ENCODE peak calls at places on chromosomes 6 and 20, in ten cellular contexts. C, K, D, V, Z, G, M, Q, W and P are unnamed samples.

GRCh38 chr6:90599151-90599550 is 12.3 kb upstream of the MAP3K7 start:
- DNase-seq in C (no peak), K (no peak), M (no peak), Z (no peak), D (no peak), V (no peak), G (no peak), W (no peak), Q (no peak), P (no peak)

GRCh38 chr20:10360878-10361277 is 73.1 kb downstream of the MKKS start:
- DNase-seq in V (no peak), C (no peak), K (no peak), M (no peak), Z (no peak), W (no peak), D (no peak), G (no peak), Q (no peak), P (no peak)

GRCh38 chr6:132812756-132813172 is 1.6 kb upstream of the RPS12 start:
- DNase-seq in V (no peak), W (no peak), G (peak), K (peak), D (no peak), Q (no peak), C (no peak), M (no peak), Z (no peak), P (no peak)

GRCh38 chr6:130997061-130997753 is 65.8 kb downstream of the EPB41L2 start:
- DNase-seq in C (no peak), G (no peak), K (peak), W (no peak), Z (no peak), M (no peak), V (peak), D (no peak), Q (peak), P (peak)

GRCh38 chr6:137738197-137738596 is 128.9 kb upstream of the TNFAIP3 start:
- DNase-seq in M (no peak), W (no peak), Q (peak), K (peak), V (peak), D (no peak), G (peak), Z (no peak), C (no peak), P (no peak)

GRCh38 chr6:11130605-11131004 is 19.1 kb upstream of the ERVFRD-1 start:
- DNase-seq in C (no peak), Q (no peak), V (no peak), M (no peak), K (no peak), G (no peak), D (no peak), W (no peak), Z (no peak), P (no peak)

GRCh38 chr20:47191074-47191673 is 165.3 kb downstream of the ZMYND8 start:
- DNase-seq in D (no peak), Z (no peak), M (no peak), W (no peak), V (no peak), G (peak), Q (peak), C (no peak), K (peak), P (no peak)

GRCh38 chr6:112274774-112275173 is 20.4 kb upstream of the LAMA4 start:
- DNase-seq in C (no peak), Q (no peak), D (no peak), W (no peak), K (no peak), Z (no peak), M (no peak), V (no peak), G (no peak), P (no peak)

GRCh38 chr6:98477231-98477630 is 357.1 kb upstream of the POU3F2 start:
- DNase-seq in Z (no peak), K (no peak), V (no peak), G (no peak), M (no peak), Q (no peak), W (no peak), D (no peak), C (no peak), P (no peak)

GRCh38 chr6:21739838-21740237 is 146.3 kb downstream of the SOX4 start:
- DNase-seq in K (no peak), Z (no peak), M (no peak), W (peak), V (no peak), Q (no peak), C (no peak), G (no peak), D (no peak), P (peak)

GRCh38 chr6:149960488-149960887 is 3.3 kb upstream of the ULBP1 start:
- DNase-seq in G (no peak), Q (no peak), M (no peak), K (no peak), Z (no peak), C (no peak), V (no peak), D (no peak), W (no peak), P (no peak)

GRCh38 chr6:163392533-163392932 is 22.0 kb upstream of the QKI start:
- DNase-seq in Q (peak), D (peak), G (peak), Z (no peak), K (peak), C (no peak), M (peak), W (peak), V (peak), P (peak)

GRCh38 chr6:117676577-117677218 is 1.4 kb downstream of the NUS1 start:
- DNase-seq in G (peak), M (no peak), K (no peak), D (no peak), C (no peak), Q (peak), Z (no peak), W (no peak), V (no peak), P (no peak)

GRCh38 chr20:2515203-2515602 is 6.5 kb upstream of the ZNF343 start:
- DNase-seq in V (peak), M (no peak), K (no peak), D (no peak), W (no peak), G (no peak), Q (peak), C (no peak), Z (no peak), P (no peak)

GRCh38 chr6:111626446-111626845 is 20.8 kb upstream of the TRAF3IP2 start:
- DNase-seq in Q (no peak), K (no peak), G (no peak), D (no peak), V (no peak), C (no peak), Z (no peak), W (no peak), M (no peak), P (peak)

GRCh38 chr6:125524356-125524755 is 222.6 kb upstream of the HDDC2 start:
- DNase-seq in V (no peak), D (no peak), G (no peak), W (no peak), M (no peak), Q (no peak), C (no peak), Z (no peak), K (no peak), P (no peak)

GRCh38 chr6:139882977-139883728 is 508.7 kb upstream of the CITED2 start:
- DNase-seq in Q (peak), V (peak), W (no peak), Z (no peak), D (no peak), G (no peak), M (no peak), C (no peak), K (peak), P (no peak)

GRCh38 chr6:158207452-158207788 is 39.3 kb downstream of the GTF2H5 start:
- DNase-seq in W (no peak), M (no peak), D (no peak), Z (no peak), C (no peak), K (peak), V (peak), Q (peak), G (peak), P (no peak)

GRCh38 chr6:228881-229651 is 63.2 kb upstream of the DUSP22 start:
- DNase-seq in W (no peak), G (no peak), Z (no peak), C (no peak), V (no peak), Q (no peak), M (no peak), K (no peak), D (no peak), P (no peak)

GRCh38 chr6:378090-378957 is 13.2 kb upstream of the IRF4 start:
- DNase-seq in Z (no peak), W (no peak), M (no peak), Q (no peak), V (no peak), D (peak), C (peak), G (no peak), K (no peak), P (no peak)

GRCh38 chr6:6712258-6712978 is 123.9 kb downstream of the LY86 start:
- DNase-seq in Z (no peak), M (peak), Q (peak), C (no peak), K (peak), D (no peak), V (peak), W (peak), G (peak), P (no peak)

GRCh38 chr6:7389162-7389450 is 436 bp downstream of the CAGE1 start:
- DNase-seq in M (peak), W (peak), V (no peak), C (no peak), D (no peak), G (peak), Q (peak), Z (no peak), K (peak), P (peak)

GRCh38 chr6:12265795-12266194 is 24.4 kb upstream of the EDN1 start:
- DNase-seq in D (no peak), C (no peak), V (no peak), K (peak), Z (no peak), Q (no peak), M (no peak), G (peak), W (peak), P (no peak)

GRCh38 chr20:19288061-19288460 is 75.6 kb downstream of the SLC24A3 start:
- DNase-seq in M (no peak), D (no peak), W (no peak), V (no peak), Z (no peak), Q (peak), K (no peak), G (no peak), C (no peak), P (no peak)

GRCh38 chr6:125791151-125791819 is 525 bp downstream of the NCOA7 start:
- DNase-seq in Z (no peak), W (peak), V (peak), D (no peak), K (peak), Q (peak), C (no peak), G (peak), M (peak), P (peak)

GRCh38 chr20:42531675-42531985 is 658.1 kb downstream of the PTPRT start:
- DNase-seq in M (no peak), Q (no peak), W (peak), Z (no peak), D (no peak), K (no peak), C (no peak), V (no peak), G (no peak), P (no peak)

GRCh38 chr6:17466707-17467106 is 73.3 kb downstream of the CAP2 start:
- DNase-seq in K (peak), M (no peak), W (no peak), C (no peak), V (no peak), Z (no peak), D (no peak), G (peak), Q (no peak), P (no peak)

GRCh38 chr6:157770946-157771345 is 52.1 kb upstream of the SNX9 start:
- DNase-seq in Q (no peak), D (no peak), Z (no peak), G (peak), C (no peak), V (no peak), K (peak), W (no peak), M (no peak), P (no peak)

GRCh38 chr6:5086294-5086890 is 1.3 kb downstream of the PPP1R3G start:
- DNase-seq in M (no peak), G (no peak), V (no peak), Z (no peak), W (no peak), K (no peak), D (no peak), Q (peak), C (peak), P (no peak)
- H3K4me3 ChIP-seq in M (peak), G (no peak), V (peak), Z (no peak), W (no peak), K (no peak), D (peak), Q (peak), C (peak), P (no peak)

GRCh38 chr6:13661647-13662046 is 46.5 kb downstream of the NOL7 start:
- DNase-seq in G (no peak), Z (no peak), Q (no peak), V (no peak), W (no peak), D (no peak), M (no peak), K (no peak), C (no peak), P (no peak)

GRCh38 chr6:13660893-13661292 is 45.8 kb downstream of the NOL7 start:
- DNase-seq in K (no peak), M (no peak), G (no peak), Q (no peak), D (no peak), V (no peak), C (no peak), W (no peak), Z (no peak), P (no peak)

GRCh38 chr6:13663986-13664385 is 47.6 kb downstream of the RANBP9 start:
- DNase-seq in M (no peak), K (no peak), W (no peak), Q (no peak), V (no peak), G (no peak), C (no peak), Z (no peak), D (no peak), P (no peak)

GRCh38 chr6:13664703-13665352 is 46.8 kb downstream of the RANBP9 start:
- DNase-seq in K (peak), M (no peak), D (no peak), G (peak), C (no peak), V (no peak), Q (no peak), Z (no peak), W (no peak), P (no peak)

GRCh38 chr6:13662651-13663334 is 47.7 kb downstream of the NOL7 start:
- DNase-seq in V (no peak), D (no peak), Q (no peak), G (no peak), C (no peak), M (no peak), K (no peak), W (no peak), Z (no peak), P (no peak)
- H3K4me3 ChIP-seq in V (no peak), D (no peak), Q (no peak), G (no peak), C (no peak), M (no peak), K (no peak), W (no peak), Z (no peak), P (no peak)

GRCh38 chr6:29201966-29202365 is 31.3 kb downstream of the OR2J2 start:
- DNase-seq in M (no peak), G (no peak), Z (no peak), K (no peak), D (no peak), Q (no peak), V (no peak), W (no peak), C (peak), P (no peak)

GRCh38 chr6:29200767-29201662 is 30.3 kb downstream of the OR2J2 start:
- DNase-seq in W (no peak), V (no peak), M (no peak), G (no peak), Q (no peak), K (no peak), Z (no peak), D (no peak), C (peak), P (no peak)
- H3K4me3 ChIP-seq in W (no peak), V (no peak), M (no peak), G (no peak), Q (no peak), K (no peak), Z (no peak), D (no peak), C (no peak), P (no peak)

GRCh38 chr6:107820571-107821261 is 3.4 kb downstream of the SCML4 start:
- DNase-seq in G (peak), V (peak), Q (peak), D (no peak), M (peak), C (no peak), Z (peak), W (peak), K (no peak), P (peak)
- H3K4me3 ChIP-seq in G (peak), V (peak), Q (peak), D (peak), M (peak), C (peak), Z (peak), W (no peak), K (peak), P (no peak)

DNA sequence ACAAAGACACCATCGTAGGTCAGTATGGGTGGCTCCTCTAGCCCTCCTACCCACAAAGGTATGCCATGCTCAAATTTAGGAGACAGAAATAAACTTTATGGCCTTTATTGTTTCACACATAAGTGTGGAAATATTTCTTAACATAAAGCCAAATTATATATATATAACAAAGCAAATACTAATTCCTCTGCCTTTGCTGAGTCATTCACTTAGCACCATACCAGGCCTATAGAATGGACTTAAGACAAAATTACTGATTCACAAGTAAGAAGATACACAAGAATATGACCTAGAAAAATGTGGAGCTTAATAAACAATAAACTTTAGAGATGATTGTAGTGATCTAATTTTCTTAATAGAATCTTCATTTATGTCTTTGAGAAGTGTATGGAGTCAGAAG is 5.2 kb downstream of the FRK start:
- DNase-seq in Q (no peak), M (no peak), Z (no peak), G (peak), D (no peak), K (no peak), V (no peak), W (no peak), C (no peak), P (no peak)
- H3K4me3 ChIP-seq in Q (no peak), M (no peak), Z (no peak), G (no peak), D (no peak), K (no peak), V (no peak), W (no peak), C (peak), P (no peak)

DNA sequence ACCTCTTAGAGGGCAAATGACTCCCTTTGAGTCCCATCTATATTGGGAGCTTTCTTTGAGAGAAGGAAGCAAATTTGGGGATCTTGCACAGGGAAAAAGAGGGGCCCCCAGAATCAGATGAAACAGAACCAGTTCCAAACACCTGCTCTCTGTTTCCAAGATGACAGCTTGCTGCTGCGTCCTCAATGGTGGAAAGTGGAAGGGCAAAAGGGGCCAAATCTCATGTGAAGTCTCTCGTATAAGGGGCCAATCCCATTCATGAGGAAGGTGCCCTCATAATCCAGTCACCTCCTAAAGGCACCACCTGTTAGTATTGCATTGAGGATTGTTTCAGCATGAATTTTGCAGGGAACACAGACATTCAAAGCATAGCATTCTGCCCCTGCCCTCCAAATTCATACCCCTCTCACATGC is 483 bp upstream of the SERPINB1 start:
- DNase-seq in G (no peak), M (no peak), Z (no peak), W (no peak), Q (no peak), K (no peak), D (no peak), V (no peak), C (no peak), P (no peak)
- H3K4me3 ChIP-seq in G (no peak), M (peak), Z (peak), W (no peak), Q (no peak), K (peak), D (peak), V (no peak), C (peak), P (peak)

GRCh38 chr6:135853986-135854385 is 2.5 kb downstream of the PDE7B start:
- DNase-seq in M (no peak), K (no peak), W (no peak), V (peak), D (no peak), C (no peak), Q (peak), Z (no peak), G (no peak), P (no peak)

GRCh38 chr6:135853227-135853626 is 1.7 kb downstream of the PDE7B start:
- DNase-seq in C (no peak), K (peak), D (no peak), G (no peak), V (peak), M (no peak), Z (no peak), Q (peak), W (no peak), P (no peak)

GRCh38 chr6:135852775-135853174 is 1.3 kb downstream of the PDE7B start:
- DNase-seq in G (no peak), M (no peak), W (no peak), Z (no peak), Q (no peak), K (peak), C (no peak), V (no peak), D (no peak), P (no peak)

GRCh38 chr6:135850882-135851281 is 619 bp upstream of the PDE7B start:
- DNase-seq in G (peak), Z (no peak), Q (no peak), M (no peak), C (peak), V (no peak), K (no peak), W (no peak), D (no peak), P (no peak)

GRCh38 chr6:135851442-135852271 is at the start of gene PDE7B:
- DNase-seq in V (peak), Q (peak), K (peak), M (peak), W (peak), G (peak), C (peak), Z (peak), D (peak), P (no peak)
- H3K4me3 ChIP-seq in V (peak), Q (peak), K (peak), M (peak), W (no peak), G (no peak), C (peak), Z (peak), D (peak), P (no peak)

GRCh38 chr6:169162968-169163903 is 90.4 kb downstream of the THBS2 start:
- DNase-seq in Q (peak), C (peak), Z (no peak), D (peak), K (peak), V (peak), G (peak), W (no peak), M (no peak), P (no peak)

GRCh38 chr6:169160855-169161560 is 92.6 kb downstream of the THBS2 start:
- DNase-seq in Z (no peak), C (peak), V (no peak), Q (no peak), W (no peak), G (no peak), K (no peak), M (no peak), D (no peak), P (no peak)

GRCh38 chr6:169160091-169160854 is 93.4 kb downstream of the THBS2 start:
- DNase-seq in Z (no peak), C (no peak), V (no peak), K (no peak), G (no peak), Q (no peak), M (no peak), D (no peak), W (no peak), P (no peak)

GRCh38 chr6:169162249-169162967 is 91.2 kb downstream of the THBS2 start:
- DNase-seq in G (no peak), D (no peak), K (no peak), V (no peak), Q (no peak), Z (no peak), M (peak), C (peak), W (no peak), P (no peak)

DNA sequence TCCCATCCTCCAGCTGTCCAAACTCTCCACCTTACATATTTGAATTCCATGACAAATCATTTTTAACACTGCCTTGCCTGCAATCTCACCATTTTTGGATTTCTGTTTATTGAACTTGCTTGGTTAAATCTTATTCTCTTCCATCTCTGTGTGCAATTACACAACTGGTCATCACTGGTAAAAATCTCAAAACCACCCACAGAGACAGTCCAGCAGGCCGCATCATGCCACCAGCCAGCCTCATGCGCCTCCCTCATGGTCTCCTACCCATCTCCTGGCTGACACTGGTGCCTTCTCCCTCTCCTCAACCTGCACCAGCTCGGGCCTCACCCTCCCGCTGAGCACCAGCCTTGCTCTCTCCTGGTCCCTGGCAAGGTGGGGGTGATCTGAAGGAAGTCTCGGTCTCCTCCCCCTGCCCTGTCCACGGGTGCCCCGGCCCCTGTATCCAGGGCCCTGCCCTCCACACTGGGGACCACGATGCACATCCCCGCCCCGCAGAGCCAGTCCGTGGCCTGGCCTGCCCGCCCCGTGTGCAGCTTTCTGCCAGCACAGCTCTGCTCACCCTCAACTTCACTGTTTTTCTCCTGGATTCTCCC is 92.0 kb downstream of the THBS2 start:
- DNase-seq in W (no peak), M (no peak), G (no peak), Z (no peak), Q (no peak), K (peak), D (no peak), C (no peak), V (no peak), P (no peak)
- H3K4me3 ChIP-seq in W (no peak), M (no peak), G (no peak), Z (no peak), Q (no peak), K (no peak), D (no peak), C (no peak), V (no peak), P (no peak)